ENCODE peak calls at places on chromosomes 7 and 10, in seven cellular contexts. One of them, this sample, is unnamed.

GRCh38 chr10:28738200-28738599 is 60.9 kb downstream of the BAMBI start:
- DNase-seq in memory B cell: no peak
- DNase-seq in uterus: no peak
- DNase-seq in ureter: no peak
- DNase-seq in GM12865: peak; percentile 13
- DNase-seq in H54: no peak
- DNase-seq in DMS79: no peak
- DNase-seq in this sample: no peak

GRCh38 chr7:75971961-75972763 is 22.2 kb downstream of the TMEM120A start:
- DNase-seq in memory B cell: no peak
- DNase-seq in uterus: peak; percentile 39
- DNase-seq in ureter: no peak
- DNase-seq in GM12865: no peak
- DNase-seq in H54: no peak
- DNase-seq in DMS79: no peak
- DNase-seq in this sample: no peak

GRCh38 chr7:74633451-74633921 is 24.0 kb upstream of the GTF2I start:
- DNase-seq in memory B cell: no peak
- DNase-seq in uterus: no peak
- DNase-seq in ureter: no peak
- DNase-seq in GM12865: no peak
- DNase-seq in H54: no peak
- DNase-seq in DMS79: no peak
- DNase-seq in this sample: no peak

GRCh38 chr7:121186746-121187145 is 142.1 kb upstream of the WNT16 start:
- DNase-seq in memory B cell: no peak
- DNase-seq in uterus: no peak
- DNase-seq in ureter: no peak
- DNase-seq in GM12865: no peak
- DNase-seq in H54: no peak
- DNase-seq in DMS79: no peak
- DNase-seq in this sample: no peak

GRCh38 chr7:111873963-111874693 is 311.8 kb upstream of the IMMP2L start:
- DNase-seq in memory B cell: no peak
- DNase-seq in uterus: no peak
- DNase-seq in ureter: no peak
- DNase-seq in GM12865: no peak
- DNase-seq in H54: no peak
- DNase-seq in DMS79: no peak
- DNase-seq in this sample: no peak

GRCh38 chr10:22976535-22976934 is 48.7 kb downstream of the ARMC3 start:
- DNase-seq in memory B cell: no peak
- DNase-seq in uterus: no peak
- DNase-seq in ureter: no peak
- DNase-seq in GM12865: no peak
- DNase-seq in H54: no peak
- DNase-seq in DMS79: no peak
- DNase-seq in this sample: no peak

GRCh38 chr7:100444311-100445278 is 8.3 kb upstream of the PPP1R35 start:
- DNase-seq in memory B cell: no peak
- DNase-seq in uterus: peak; percentile 59
- DNase-seq in ureter: no peak
- DNase-seq in GM12865: peak; percentile 36
- DNase-seq in H54: peak; percentile 84
- DNase-seq in DMS79: no peak
- DNase-seq in this sample: no peak

GRCh38 chr7:152752513-152752912 is 7.0 kb upstream of the ACTR3B start:
- DNase-seq in memory B cell: no peak
- DNase-seq in uterus: no peak
- DNase-seq in ureter: no peak
- DNase-seq in GM12865: no peak
- DNase-seq in H54: no peak
- DNase-seq in DMS79: no peak
- DNase-seq in this sample: no peak

GRCh38 chr7:65832281-65832680 is 40.6 kb upstream of the VKORC1L1 start:
- DNase-seq in memory B cell: no peak
- DNase-seq in uterus: no peak
- DNase-seq in ureter: no peak
- DNase-seq in GM12865: no peak
- DNase-seq in H54: no peak
- DNase-seq in DMS79: no peak
- DNase-seq in this sample: no peak

GRCh38 chr10:664893-665292 is 24.6 kb downstream of the DIP2C start:
- DNase-seq in memory B cell: no peak
- DNase-seq in uterus: no peak
- DNase-seq in ureter: no peak
- DNase-seq in GM12865: no peak
- DNase-seq in H54: no peak
- DNase-seq in DMS79: no peak
- DNase-seq in this sample: no peak

This sample was measured in GM12891.